ENCODE peak calls at places on chromosomes 7 and 10, in seven cellular contexts. One of them, this sample, is unnamed.
A peak's percentile ranks its signal among the peaks of the same experiment; 100 is the strongest.

GRCh38 chr10:79056361-79056735 is 12.4 kb upstream of the ZMIZ1 start:
- DNase-seq in heart right ventricle: no peak
- DNase-seq in astrocyte: no peak
- DNase-seq in AG09309: no peak
- DNase-seq in AG10803: no peak
- DNase-seq in transverse colon: no peak
- DNase-seq in epithelial cell of proximal tubule: no peak
- DNase-seq in this sample: no peak

GRCh38 chr7:77696643-77697534 is 630 bp downstream of the RSBN1L start:
- DNase-seq in heart right ventricle: peak; percentile 49
- DNase-seq in astrocyte: peak; percentile 55
- DNase-seq in AG09309: no peak
- DNase-seq in AG10803: peak; percentile 38
- DNase-seq in transverse colon: peak; percentile 59
- DNase-seq in epithelial cell of proximal tubule: no peak
- DNase-seq in this sample: no peak

GRCh38 chr10:95906675-95907453 is 911 bp upstream of the CC2D2B start:
- DNase-seq in heart right ventricle: peak; percentile 31
- DNase-seq in astrocyte: peak; percentile 58
- DNase-seq in AG09309: peak; percentile 18
- DNase-seq in AG10803: peak; percentile 63
- DNase-seq in transverse colon: peak; percentile 52
- DNase-seq in epithelial cell of proximal tubule: peak; percentile 36
- DNase-seq in this sample: peak; percentile 16

GRCh38 chr10:4685495-4685894 is 140.5 kb upstream of the AKR1E2 start:
- DNase-seq in heart right ventricle: peak; percentile 29
- DNase-seq in astrocyte: peak; percentile 19
- DNase-seq in AG09309: no peak
- DNase-seq in AG10803: no peak
- DNase-seq in transverse colon: no peak
- DNase-seq in epithelial cell of proximal tubule: no peak
- DNase-seq in this sample: no peak

GRCh38 chr7:24816868-24817267 is 59.6 kb upstream of the GSDME start:
- DNase-seq in heart right ventricle: no peak
- DNase-seq in astrocyte: no peak
- DNase-seq in AG09309: no peak
- DNase-seq in AG10803: no peak
- DNase-seq in transverse colon: no peak
- DNase-seq in epithelial cell of proximal tubule: no peak
- DNase-seq in this sample: no peak

GRCh38 chr10:117934477-117934876 is 112.3 kb downstream of the RAB11FIP2 start:
- DNase-seq in heart right ventricle: no peak
- DNase-seq in astrocyte: no peak
- DNase-seq in AG09309: no peak
- DNase-seq in AG10803: no peak
- DNase-seq in transverse colon: no peak
- DNase-seq in epithelial cell of proximal tubule: no peak
- DNase-seq in this sample: no peak

GRCh38 chr7:22934023-22934422 is 79.9 kb downstream of the HYCC1 start:
- DNase-seq in heart right ventricle: no peak
- DNase-seq in astrocyte: no peak
- DNase-seq in AG09309: no peak
- DNase-seq in AG10803: peak; percentile 67
- DNase-seq in transverse colon: no peak
- DNase-seq in epithelial cell of proximal tubule: no peak
- DNase-seq in this sample: no peak

GRCh38 chr10:10128387-10128786 is 889.3 kb upstream of the CELF2 start:
- DNase-seq in heart right ventricle: no peak
- DNase-seq in astrocyte: peak; percentile 4
- DNase-seq in AG09309: no peak
- DNase-seq in AG10803: no peak
- DNase-seq in transverse colon: no peak
- DNase-seq in epithelial cell of proximal tubule: no peak
- DNase-seq in this sample: no peak

GRCh38 chr10:60821661-60822060 is 43.4 kb downstream of the CDK1 start:
- DNase-seq in heart right ventricle: no peak
- DNase-seq in astrocyte: peak; percentile 21
- DNase-seq in AG09309: no peak
- DNase-seq in AG10803: peak; percentile 55
- DNase-seq in transverse colon: no peak
- DNase-seq in epithelial cell of proximal tubule: no peak
- DNase-seq in this sample: no peak

GRCh38 chr7:84847790-84848189 is 339.1 kb downstream of the SEMA3D start:
- DNase-seq in heart right ventricle: no peak
- DNase-seq in astrocyte: no peak
- DNase-seq in AG09309: no peak
- DNase-seq in AG10803: peak; percentile 5
- DNase-seq in transverse colon: no peak
- DNase-seq in epithelial cell of proximal tubule: no peak
- DNase-seq in this sample: no peak

GRCh38 chr7:105637755-105638154 is 56.5 kb upstream of the EFCAB10 start:
- DNase-seq in heart right ventricle: no peak
- DNase-seq in astrocyte: no peak
- DNase-seq in AG09309: no peak
- DNase-seq in AG10803: no peak
- DNase-seq in transverse colon: no peak
- DNase-seq in epithelial cell of proximal tubule: no peak
- DNase-seq in this sample: no peak

GRCh38 chr10:132443605-132443997 is 46.6 kb downstream of the PWWP2B start:
- DNase-seq in heart right ventricle: no peak
- DNase-seq in astrocyte: no peak
- DNase-seq in AG09309: no peak
- DNase-seq in AG10803: peak; percentile 23
- DNase-seq in transverse colon: peak; percentile 66
- DNase-seq in epithelial cell of proximal tubule: no peak
- DNase-seq in this sample: no peak

GRCh38 chr7:151794508-151795167 is 82.3 kb downstream of the PRKAG2 start:
- DNase-seq in heart right ventricle: no peak
- DNase-seq in astrocyte: peak; percentile 61
- DNase-seq in AG09309: no peak
- DNase-seq in AG10803: no peak
- DNase-seq in transverse colon: no peak
- DNase-seq in epithelial cell of proximal tubule: no peak
- DNase-seq in this sample: no peak

GRCh38 chr10:132099701-132100481 is 34.1 kb downstream of the JAKMIP3 start:
- DNase-seq in heart right ventricle: no peak
- DNase-seq in astrocyte: no peak
- DNase-seq in AG09309: no peak
- DNase-seq in AG10803: no peak
- DNase-seq in transverse colon: no peak
- DNase-seq in epithelial cell of proximal tubule: no peak
- DNase-seq in this sample: no peak

GRCh38 chr7:100091411-100092181 is 2.8 kb downstream of the COPS6 start:
- DNase-seq in heart right ventricle: no peak
- DNase-seq in astrocyte: no peak
- DNase-seq in AG09309: no peak
- DNase-seq in AG10803: no peak
- DNase-seq in transverse colon: no peak
- DNase-seq in epithelial cell of proximal tubule: no peak
- DNase-seq in this sample: no peak

GRCh38 chr7:106462365-106462859 is 177.6 kb upstream of the NAMPT start:
- DNase-seq in heart right ventricle: no peak
- DNase-seq in astrocyte: no peak
- DNase-seq in AG09309: no peak
- DNase-seq in AG10803: peak; percentile 40
- DNase-seq in transverse colon: no peak
- DNase-seq in epithelial cell of proximal tubule: no peak
- DNase-seq in this sample: peak; percentile 21

GRCh38 chr10:35216303-35216905 is 89.8 kb downstream of the CREM start:
- DNase-seq in heart right ventricle: peak; percentile 57
- DNase-seq in astrocyte: peak; percentile 20
- DNase-seq in AG09309: no peak
- DNase-seq in AG10803: no peak
- DNase-seq in transverse colon: peak; percentile 38
- DNase-seq in epithelial cell of proximal tubule: no peak
- DNase-seq in this sample: no peak

GRCh38 chr7:17706734-17707133 is 233.6 kb downstream of the SNX13 start:
- DNase-seq in heart right ventricle: peak; percentile 43
- DNase-seq in astrocyte: peak; percentile 45
- DNase-seq in AG09309: peak; percentile 46
- DNase-seq in AG10803: peak; percentile 71
- DNase-seq in transverse colon: peak; percentile 16
- DNase-seq in epithelial cell of proximal tubule: no peak
- DNase-seq in this sample: peak; percentile 41

DNA sequence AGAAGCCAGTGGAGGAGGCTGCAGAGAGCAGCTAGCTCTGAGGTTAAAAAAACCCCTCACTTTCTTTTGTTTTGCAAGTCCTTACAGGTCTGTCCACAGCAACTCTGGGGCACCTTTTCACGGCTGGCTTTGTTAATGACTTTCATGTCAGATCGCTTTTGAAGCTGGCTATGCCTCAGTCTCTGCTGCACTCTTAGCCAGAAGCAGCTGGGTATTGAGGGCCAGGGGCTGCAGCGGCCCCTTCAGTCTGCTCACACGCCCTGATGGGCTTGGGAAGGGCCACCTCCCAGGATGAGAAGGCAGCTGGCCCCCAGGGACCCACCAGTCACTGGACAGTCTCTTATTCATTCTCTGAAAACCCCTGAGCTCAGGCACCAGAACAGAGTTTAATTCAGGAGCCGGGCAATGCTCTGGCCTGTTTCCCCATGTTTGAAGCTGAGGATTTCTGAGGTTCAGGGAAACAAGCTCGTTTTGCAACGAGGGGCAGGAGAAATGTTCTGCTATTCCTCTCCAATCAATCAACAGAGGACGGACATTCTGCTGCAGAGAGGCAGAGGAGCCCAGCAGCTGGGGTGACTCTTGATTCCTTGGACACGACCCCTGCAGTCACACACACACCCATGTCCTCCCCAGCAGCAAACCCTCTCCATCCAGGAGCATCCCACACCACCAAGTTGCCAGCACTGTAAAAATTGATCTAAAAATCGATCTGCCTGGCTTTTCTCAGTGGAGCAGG is 31.0 kb downstream of the TRIM8 start:
- DNase-seq in heart right ventricle: no peak
- DNase-seq in astrocyte: no peak
- DNase-seq in AG09309: no peak
- DNase-seq in AG10803: no peak
- DNase-seq in transverse colon: no peak
- DNase-seq in epithelial cell of proximal tubule: no peak
- DNase-seq in this sample: no peak
- H3K4me3 ChIP-seq in heart right ventricle: no peak overlapping the region
- H3K4me3 ChIP-seq in astrocyte: peak overlapping the region; percentile 8
- H3K4me3 ChIP-seq in AG09309: no peak overlapping the region
- H3K4me3 ChIP-seq in AG10803: peak overlapping the region; percentile 27
- H3K4me3 ChIP-seq in transverse colon: no peak overlapping the region
- H3K4me3 ChIP-seq in epithelial cell of proximal tubule: no peak overlapping the region
- H3K4me3 ChIP-seq in this sample: no peak overlapping the region

GRCh38 chr7:144671429-144671828 is 164.4 kb downstream of the TPK1 start:
- DNase-seq in heart right ventricle: no peak
- DNase-seq in astrocyte: no peak
- DNase-seq in AG09309: no peak
- DNase-seq in AG10803: no peak
- DNase-seq in transverse colon: no peak
- DNase-seq in epithelial cell of proximal tubule: no peak
- DNase-seq in this sample: no peak

GRCh38 chr7:144674550-144674949 is 161.3 kb downstream of the TPK1 start:
- DNase-seq in heart right ventricle: no peak
- DNase-seq in astrocyte: no peak
- DNase-seq in AG09309: no peak
- DNase-seq in AG10803: no peak
- DNase-seq in transverse colon: no peak
- DNase-seq in epithelial cell of proximal tubule: no peak
- DNase-seq in this sample: no peak

GRCh38 chr7:144672869-144673268 is 163.0 kb downstream of the TPK1 start:
- DNase-seq in heart right ventricle: no peak
- DNase-seq in astrocyte: no peak
- DNase-seq in AG09309: no peak
- DNase-seq in AG10803: no peak
- DNase-seq in transverse colon: no peak
- DNase-seq in epithelial cell of proximal tubule: no peak
- DNase-seq in this sample: no peak

GRCh38 chr7:144668503-144668902 is 167.3 kb downstream of the TPK1 start:
- DNase-seq in heart right ventricle: no peak
- DNase-seq in astrocyte: no peak
- DNase-seq in AG09309: no peak
- DNase-seq in AG10803: no peak
- DNase-seq in transverse colon: no peak
- DNase-seq in epithelial cell of proximal tubule: no peak
- DNase-seq in this sample: no peak

DNA sequence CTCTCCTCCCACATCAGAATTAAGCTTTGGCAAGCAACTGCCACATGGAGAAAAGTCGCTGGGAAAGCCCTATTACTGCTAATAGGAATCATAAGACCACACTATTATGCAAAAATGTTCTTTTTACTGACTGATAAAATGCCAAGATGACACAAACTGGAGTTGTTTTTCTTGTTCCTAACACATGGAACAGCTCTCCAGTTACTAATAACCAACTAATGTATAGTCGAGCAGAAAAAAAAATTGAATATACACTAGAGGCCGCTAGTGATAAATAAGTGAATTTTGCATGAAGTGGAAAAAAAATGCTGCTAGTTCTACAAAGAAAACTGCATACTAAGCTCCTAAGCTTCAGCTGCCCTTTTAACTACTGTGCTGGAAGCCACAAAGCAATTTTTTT is 165.6 kb downstream of the TPK1 start:
- DNase-seq in heart right ventricle: no peak
- DNase-seq in astrocyte: no peak
- DNase-seq in AG09309: no peak
- DNase-seq in AG10803: no peak
- DNase-seq in transverse colon: no peak
- DNase-seq in epithelial cell of proximal tubule: no peak
- DNase-seq in this sample: no peak
- TF ChIP-seq CTCF in heart right ventricle: no peak
- TF ChIP-seq CTCF in astrocyte: no peak
- TF ChIP-seq CTCF in AG09309: no peak
- TF ChIP-seq CTCF in AG10803: no peak
- TF ChIP-seq CTCF in transverse colon: no peak
- TF ChIP-seq CTCF in epithelial cell of proximal tubule: peak; percentile 41
- TF ChIP-seq CTCF in this sample: peak; percentile 4

GRCh38 chr7:128781126-128781525 is 5.5 kb upstream of the OPN1SW start:
- DNase-seq in heart right ventricle: no peak
- DNase-seq in astrocyte: peak; percentile 74
- DNase-seq in AG09309: peak; percentile 44
- DNase-seq in AG10803: peak; percentile 99
- DNase-seq in transverse colon: no peak
- DNase-seq in epithelial cell of proximal tubule: no peak
- DNase-seq in this sample: no peak
- H3K4me3 ChIP-seq in heart right ventricle: no peak overlapping the region
- H3K4me3 ChIP-seq in astrocyte: no peak overlapping the region
- H3K4me3 ChIP-seq in AG09309: no peak overlapping the region
- H3K4me3 ChIP-seq in AG10803: no peak overlapping the region
- H3K4me3 ChIP-seq in transverse colon: no peak overlapping the region
- H3K4me3 ChIP-seq in epithelial cell of proximal tubule: no peak overlapping the region
- H3K4me3 ChIP-seq in this sample: no peak overlapping the region

DNA sequence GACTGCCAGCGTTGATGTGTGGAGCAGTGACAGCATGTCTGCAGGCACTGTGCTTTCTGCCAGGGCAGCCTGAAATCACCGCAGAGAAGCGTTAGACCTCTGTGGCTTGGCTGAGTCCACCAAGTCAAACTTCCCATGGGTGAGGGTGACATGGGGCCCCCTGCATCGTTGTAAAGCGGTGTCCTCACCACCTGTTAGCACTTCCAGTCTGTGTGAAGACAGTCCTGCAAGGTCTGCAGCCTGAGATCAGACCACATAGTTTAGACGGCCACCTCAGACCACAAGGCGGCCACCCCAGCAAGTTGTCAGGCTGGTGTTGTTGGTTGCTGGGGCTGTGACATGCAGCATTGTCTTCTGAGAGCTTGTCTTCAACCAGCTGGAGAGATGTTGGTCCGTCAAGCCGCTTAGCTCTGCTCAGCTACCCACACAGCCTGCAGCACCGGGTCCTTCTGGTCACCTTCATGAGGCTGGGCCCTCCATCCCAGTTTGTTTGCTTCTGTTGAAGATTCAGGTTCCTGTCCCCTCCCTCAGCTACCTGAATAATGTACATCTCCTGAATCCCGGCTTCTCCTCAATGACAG is 44.1 kb upstream of the TARP start:
- DNase-seq in heart right ventricle: no peak
- DNase-seq in astrocyte: no peak
- DNase-seq in AG09309: no peak
- DNase-seq in AG10803: no peak
- DNase-seq in transverse colon: no peak
- DNase-seq in epithelial cell of proximal tubule: no peak
- DNase-seq in this sample: no peak
- TF ChIP-seq CTCF in heart right ventricle: no peak
- TF ChIP-seq CTCF in astrocyte: no peak
- TF ChIP-seq CTCF in AG09309: no peak
- TF ChIP-seq CTCF in AG10803: no peak
- TF ChIP-seq CTCF in transverse colon: no peak
- TF ChIP-seq CTCF in epithelial cell of proximal tubule: no peak
- TF ChIP-seq CTCF in this sample: no peak

This sample was measured in GM12864.